ENCODE peak calls at places on chromosomes 6 and 20, in seven cellular contexts. R is non-pigmented ciliary epithelial cell; Y is HFFc6; Z is kidney glomerular epithelial cell; L is NCI-H748 treated with DMSO at 0.1 percent for 48 hours; F is T-cell; W is CD8-positive, alpha-beta memory T cell. Q is an unnamed sample.

GRCh38 chr6:149489967-149490366 is 5.2 kb upstream of the ZC3H12D start:
- DNase-seq in R (no peak), Y (no peak), Z (no peak), L (no peak), F (no peak), W (no peak), Q (no peak)

GRCh38 chr6:109722564-109723254 is 31.6 kb downstream of the FIG4 start:
- DNase-seq in R (no peak), Y (peak; percentile 12), Z (no peak), L (no peak), F (no peak), W (no peak), Q (no peak)

GRCh38 chr6:170108890-170109587 is 181.8 kb downstream of the DLL1 start:
- DNase-seq in R (no peak), Y (no peak), Z (no peak), L (no peak), F (no peak), W (no peak), Q (no peak)

GRCh38 chr20:32737371-32738223 is 5.7 kb downstream of the COMMD7 start:
- DNase-seq in R (no peak), Y (peak; percentile 70), Z (peak; percentile 55), L (no peak), F (peak; percentile 25), W (peak; percentile 58), Q (peak; percentile 65)

GRCh38 chr20:33679758-33680485 is 5.7 kb upstream of the NECAB3 start:
- DNase-seq in R (no peak), Y (no peak), Z (no peak), L (no peak), F (peak; percentile 27), W (peak; percentile 44), Q (no peak)

GRCh38 chr6:40918035-40918651 is 120.9 kb downstream of the UNC5CL start:
- DNase-seq in R (no peak), Y (no peak), Z (no peak), L (no peak), F (no peak), W (no peak), Q (no peak)

GRCh38 chr6:123769431-123769830 is 34.2 kb upstream of the NKAIN2 start:
- DNase-seq in R (no peak), Y (no peak), Z (no peak), L (no peak), F (no peak), W (no peak), Q (no peak)

GRCh38 chr6:30163090-30163917 is at the start of gene TRIM15:
- DNase-seq in R (no peak), Y (no peak), Z (no peak), L (no peak), F (no peak), W (no peak), Q (no peak)

GRCh38 chr6:83055366-83055964 is 10.2 kb downstream of the UBE3D start:
- DNase-seq in R (no peak), Y (peak; percentile 40), Z (peak; percentile 33), L (peak; percentile 26), F (peak; percentile 34), W (peak; percentile 31), Q (no peak)

GRCh38 chr6:119608994-119609393 is 259.4 kb upstream of the MAN1A1 start:
- DNase-seq in R (no peak), Y (no peak), Z (no peak), L (no peak), F (no peak), W (no peak), Q (no peak)

GRCh38 chr6:116136373-116136772 is 10.4 kb upstream of the COL10A1 start:
- DNase-seq in R (no peak), Y (no peak), Z (no peak), L (no peak), F (no peak), W (no peak), Q (no peak)

GRCh38 chr6:43809417-43810305 is 39.6 kb downstream of the VEGFA start:
- DNase-seq in R (peak; percentile 50), Y (peak; percentile 57), Z (peak; percentile 58), L (no peak), F (no peak), W (no peak), Q (peak; percentile 59)

GRCh38 chr20:25205277-25206062 is 10.0 kb downstream of the ENTPD6 start:
- DNase-seq in R (no peak), Y (no peak), Z (no peak), L (no peak), F (no peak), W (no peak), Q (no peak)

GRCh38 chr20:50788045-50788867 is 6.6 kb upstream of the BCAS4 start:
- DNase-seq in R (no peak), Y (peak; percentile 77), Z (peak; percentile 65), L (no peak), F (no peak), W (no peak), Q (peak; percentile 53)

GRCh38 chr6:134774244-134774643 is 175.7 kb downstream of the ALDH8A1 start:
- DNase-seq in R (peak; percentile 59), Y (peak; percentile 72), Z (peak; percentile 46), L (no peak), F (no peak), W (no peak), Q (peak; percentile 84)

GRCh38 chr20:11111191-11111590 is 437.4 kb upstream of the JAG1 start:
- DNase-seq in R (no peak), Y (no peak), Z (no peak), L (no peak), F (no peak), W (no peak), Q (no peak)